ENCODE peak calls at places on chromosome 13, in eight cellular contexts. One of them, this sample, is unnamed.

GRCh38 chr13:100881291-100881864 is 206.8 kb upstream of the TMTC4 start:
- DNase-seq in NCI-H345: no peak
- DNase-seq in mesothelial cell of epicardium: no peak
- DNase-seq in stimulated activated CD8-positive, alpha-beta memory T cell treated with anti-CD3 and anti-CD28 coated beads, Interleukin-12 subunit alpha, Interleukin-12 subunit beta, amount 100 ng/mL, for 4 hours: no peak
- DNase-seq in germinal center: no peak
- DNase-seq in AG09309: no peak
- DNase-seq in psoas muscle: no peak
- DNase-seq in omental fat pad: no peak
- DNase-seq in this sample: no peak

GRCh38 chr13:64810701-64811258 is 2419.4 kb downstream of the PCDH9 start:
- DNase-seq in NCI-H345: no peak
- DNase-seq in mesothelial cell of epicardium: no peak
- DNase-seq in stimulated activated CD8-positive, alpha-beta memory T cell treated with anti-CD3 and anti-CD28 coated beads, Interleukin-12 subunit alpha, Interleukin-12 subunit beta, amount 100 ng/mL, for 4 hours: no peak
- DNase-seq in germinal center: no peak
- DNase-seq in AG09309: no peak
- DNase-seq in psoas muscle: no peak
- DNase-seq in omental fat pad: no peak
- DNase-seq in this sample: no peak

GRCh38 chr13:113815151-113816058 is 48.5 kb downstream of the GAS6 start:
- DNase-seq in NCI-H345: no peak
- DNase-seq in mesothelial cell of epicardium: no peak
- DNase-seq in stimulated activated CD8-positive, alpha-beta memory T cell treated with anti-CD3 and anti-CD28 coated beads, Interleukin-12 subunit alpha, Interleukin-12 subunit beta, amount 100 ng/mL, for 4 hours: no peak
- DNase-seq in germinal center: no peak
- DNase-seq in AG09309: no peak
- DNase-seq in psoas muscle: no peak
- DNase-seq in omental fat pad: no peak
- DNase-seq in this sample: no peak

GRCh38 chr13:46949211-46949610 is 52.4 kb upstream of the HTR2A start:
- DNase-seq in NCI-H345: no peak
- DNase-seq in mesothelial cell of epicardium: no peak
- DNase-seq in stimulated activated CD8-positive, alpha-beta memory T cell treated with anti-CD3 and anti-CD28 coated beads, Interleukin-12 subunit alpha, Interleukin-12 subunit beta, amount 100 ng/mL, for 4 hours: no peak
- DNase-seq in germinal center: no peak
- DNase-seq in AG09309: no peak
- DNase-seq in psoas muscle: no peak
- DNase-seq in omental fat pad: no peak
- DNase-seq in this sample: no peak

GRCh38 chr13:113426591-113426986 is 26.7 kb downstream of the ADPRHL1 start:
- DNase-seq in NCI-H345: no peak
- DNase-seq in mesothelial cell of epicardium: no peak
- DNase-seq in stimulated activated CD8-positive, alpha-beta memory T cell treated with anti-CD3 and anti-CD28 coated beads, Interleukin-12 subunit alpha, Interleukin-12 subunit beta, amount 100 ng/mL, for 4 hours: no peak
- DNase-seq in germinal center: no peak
- DNase-seq in AG09309: no peak
- DNase-seq in psoas muscle: no peak
- DNase-seq in omental fat pad: no peak
- DNase-seq in this sample: no peak

GRCh38 chr13:27913116-27913515 is 6.7 kb upstream of the PDX1 start:
- DNase-seq in NCI-H345: no peak
- DNase-seq in mesothelial cell of epicardium: no peak
- DNase-seq in stimulated activated CD8-positive, alpha-beta memory T cell treated with anti-CD3 and anti-CD28 coated beads, Interleukin-12 subunit alpha, Interleukin-12 subunit beta, amount 100 ng/mL, for 4 hours: no peak
- DNase-seq in germinal center: no peak
- DNase-seq in AG09309: no peak
- DNase-seq in psoas muscle: no peak
- DNase-seq in omental fat pad: no peak
- DNase-seq in this sample: no peak

GRCh38 chr13:109874921-109875454 is 88.6 kb upstream of the IRS2 start:
- DNase-seq in NCI-H345: no peak
- DNase-seq in mesothelial cell of epicardium: no peak
- DNase-seq in stimulated activated CD8-positive, alpha-beta memory T cell treated with anti-CD3 and anti-CD28 coated beads, Interleukin-12 subunit alpha, Interleukin-12 subunit beta, amount 100 ng/mL, for 4 hours: no peak
- DNase-seq in germinal center: no peak
- DNase-seq in AG09309: peak; percentile 13
- DNase-seq in psoas muscle: no peak
- DNase-seq in omental fat pad: no peak
- DNase-seq in this sample: no peak

GRCh38 chr13:55359067-55359466 is 1781.7 kb upstream of the PRR20A start:
- DNase-seq in NCI-H345: no peak
- DNase-seq in mesothelial cell of epicardium: no peak
- DNase-seq in stimulated activated CD8-positive, alpha-beta memory T cell treated with anti-CD3 and anti-CD28 coated beads, Interleukin-12 subunit alpha, Interleukin-12 subunit beta, amount 100 ng/mL, for 4 hours: no peak
- DNase-seq in germinal center: no peak
- DNase-seq in AG09309: no peak
- DNase-seq in psoas muscle: no peak
- DNase-seq in omental fat pad: no peak
- DNase-seq in this sample: no peak

GRCh38 chr13:20654156-20654555 is 49.3 kb upstream of the IL17D start:
- DNase-seq in NCI-H345: no peak
- DNase-seq in mesothelial cell of epicardium: no peak
- DNase-seq in stimulated activated CD8-positive, alpha-beta memory T cell treated with anti-CD3 and anti-CD28 coated beads, Interleukin-12 subunit alpha, Interleukin-12 subunit beta, amount 100 ng/mL, for 4 hours: no peak
- DNase-seq in germinal center: no peak
- DNase-seq in AG09309: no peak
- DNase-seq in psoas muscle: no peak
- DNase-seq in omental fat pad: no peak
- DNase-seq in this sample: no peak

GRCh38 chr13:73060251-73061160 is 1.7 kb downstream of the KLF5 start:
- DNase-seq in NCI-H345: peak; percentile 38
- DNase-seq in mesothelial cell of epicardium: no peak
- DNase-seq in stimulated activated CD8-positive, alpha-beta memory T cell treated with anti-CD3 and anti-CD28 coated beads, Interleukin-12 subunit alpha, Interleukin-12 subunit beta, amount 100 ng/mL, for 4 hours: no peak
- DNase-seq in germinal center: no peak
- DNase-seq in AG09309: peak; percentile 53
- DNase-seq in psoas muscle: peak; percentile 61
- DNase-seq in omental fat pad: no peak
- DNase-seq in this sample: peak; percentile 53

GRCh38 chr13:46489586-46490023 is 63.4 kb upstream of the LRCH1 start:
- DNase-seq in NCI-H345: no peak
- DNase-seq in mesothelial cell of epicardium: no peak
- DNase-seq in stimulated activated CD8-positive, alpha-beta memory T cell treated with anti-CD3 and anti-CD28 coated beads, Interleukin-12 subunit alpha, Interleukin-12 subunit beta, amount 100 ng/mL, for 4 hours: no peak
- DNase-seq in germinal center: no peak
- DNase-seq in AG09309: peak; percentile 85
- DNase-seq in psoas muscle: peak; percentile 56
- DNase-seq in omental fat pad: no peak
- DNase-seq in this sample: peak; percentile 8

GRCh38 chr13:68888832-68889231 is 1218.8 kb upstream of the ATXN8OS start:
- DNase-seq in NCI-H345: no peak
- DNase-seq in mesothelial cell of epicardium: no peak
- DNase-seq in stimulated activated CD8-positive, alpha-beta memory T cell treated with anti-CD3 and anti-CD28 coated beads, Interleukin-12 subunit alpha, Interleukin-12 subunit beta, amount 100 ng/mL, for 4 hours: no peak
- DNase-seq in germinal center: no peak
- DNase-seq in AG09309: no peak
- DNase-seq in psoas muscle: no peak
- DNase-seq in omental fat pad: no peak
- DNase-seq in this sample: no peak

GRCh38 chr13:43268632-43269031 is 245.2 kb downstream of the DNAJC15 start:
- DNase-seq in NCI-H345: peak; percentile 62
- DNase-seq in mesothelial cell of epicardium: no peak
- DNase-seq in stimulated activated CD8-positive, alpha-beta memory T cell treated with anti-CD3 and anti-CD28 coated beads, Interleukin-12 subunit alpha, Interleukin-12 subunit beta, amount 100 ng/mL, for 4 hours: no peak
- DNase-seq in germinal center: no peak
- DNase-seq in AG09309: no peak
- DNase-seq in psoas muscle: no peak
- DNase-seq in omental fat pad: no peak
- DNase-seq in this sample: peak; percentile 0

GRCh38 chr13:93338906-93339305 is 112.3 kb downstream of the GPC6 start:
- DNase-seq in NCI-H345: no peak
- DNase-seq in mesothelial cell of epicardium: no peak
- DNase-seq in stimulated activated CD8-positive, alpha-beta memory T cell treated with anti-CD3 and anti-CD28 coated beads, Interleukin-12 subunit alpha, Interleukin-12 subunit beta, amount 100 ng/mL, for 4 hours: no peak
- DNase-seq in germinal center: no peak
- DNase-seq in AG09309: no peak
- DNase-seq in psoas muscle: no peak
- DNase-seq in omental fat pad: no peak
- DNase-seq in this sample: no peak

GRCh38 chr13:112078216-112078615 is 11.3 kb downstream of the SOX1 start:
- DNase-seq in NCI-H345: no peak
- DNase-seq in mesothelial cell of epicardium: no peak
- DNase-seq in stimulated activated CD8-positive, alpha-beta memory T cell treated with anti-CD3 and anti-CD28 coated beads, Interleukin-12 subunit alpha, Interleukin-12 subunit beta, amount 100 ng/mL, for 4 hours: no peak
- DNase-seq in germinal center: no peak
- DNase-seq in AG09309: no peak
- DNase-seq in psoas muscle: no peak
- DNase-seq in omental fat pad: no peak
- DNase-seq in this sample: no peak

GRCh38 chr13:99506632-99507031 is 5.4 kb downstream of the TM9SF2 start:
- DNase-seq in NCI-H345: no peak
- DNase-seq in mesothelial cell of epicardium: no peak
- DNase-seq in stimulated activated CD8-positive, alpha-beta memory T cell treated with anti-CD3 and anti-CD28 coated beads, Interleukin-12 subunit alpha, Interleukin-12 subunit beta, amount 100 ng/mL, for 4 hours: no peak
- DNase-seq in germinal center: peak; percentile 56
- DNase-seq in AG09309: no peak
- DNase-seq in psoas muscle: no peak
- DNase-seq in omental fat pad: no peak
- DNase-seq in this sample: no peak

GRCh38 chr13:113291997-113292862 is 4.8 kb upstream of the LAMP1 start:
- DNase-seq in NCI-H345: peak; percentile 44
- DNase-seq in mesothelial cell of epicardium: peak; percentile 45
- DNase-seq in stimulated activated CD8-positive, alpha-beta memory T cell treated with anti-CD3 and anti-CD28 coated beads, Interleukin-12 subunit alpha, Interleukin-12 subunit beta, amount 100 ng/mL, for 4 hours: no peak
- DNase-seq in germinal center: no peak
- DNase-seq in AG09309: no peak
- DNase-seq in psoas muscle: peak; percentile 80
- DNase-seq in omental fat pad: no peak
- DNase-seq in this sample: peak; percentile 29

GRCh38 chr13:40672310-40673060 is 6.0 kb upstream of the FOXO1 start:
- DNase-seq in NCI-H345: peak; percentile 73
- DNase-seq in mesothelial cell of epicardium: no peak
- DNase-seq in stimulated activated CD8-positive, alpha-beta memory T cell treated with anti-CD3 and anti-CD28 coated beads, Interleukin-12 subunit alpha, Interleukin-12 subunit beta, amount 100 ng/mL, for 4 hours: no peak
- DNase-seq in germinal center: no peak
- DNase-seq in AG09309: no peak
- DNase-seq in psoas muscle: no peak
- DNase-seq in omental fat pad: no peak
- DNase-seq in this sample: no peak

GRCh38 chr13:50374517-50374916 is 359.3 kb downstream of the KCNRG start:
- DNase-seq in NCI-H345: no peak
- DNase-seq in mesothelial cell of epicardium: no peak
- DNase-seq in stimulated activated CD8-positive, alpha-beta memory T cell treated with anti-CD3 and anti-CD28 coated beads, Interleukin-12 subunit alpha, Interleukin-12 subunit beta, amount 100 ng/mL, for 4 hours: no peak
- DNase-seq in germinal center: no peak
- DNase-seq in AG09309: no peak
- DNase-seq in psoas muscle: no peak
- DNase-seq in omental fat pad: no peak
- DNase-seq in this sample: no peak

GRCh38 chr13:45367358-45367757 is 26.4 kb upstream of the TPT1 start:
- DNase-seq in NCI-H345: peak; percentile 11
- DNase-seq in mesothelial cell of epicardium: no peak
- DNase-seq in stimulated activated CD8-positive, alpha-beta memory T cell treated with anti-CD3 and anti-CD28 coated beads, Interleukin-12 subunit alpha, Interleukin-12 subunit beta, amount 100 ng/mL, for 4 hours: peak; percentile 75
- DNase-seq in germinal center: peak; percentile 71
- DNase-seq in AG09309: peak; percentile 60
- DNase-seq in psoas muscle: no peak
- DNase-seq in omental fat pad: peak; percentile 53
- DNase-seq in this sample: peak; percentile 90

GRCh38 chr13:109884462-109884861 is 98.1 kb upstream of the IRS2 start:
- DNase-seq in NCI-H345: no peak
- DNase-seq in mesothelial cell of epicardium: no peak
- DNase-seq in stimulated activated CD8-positive, alpha-beta memory T cell treated with anti-CD3 and anti-CD28 coated beads, Interleukin-12 subunit alpha, Interleukin-12 subunit beta, amount 100 ng/mL, for 4 hours: no peak
- DNase-seq in germinal center: no peak
- DNase-seq in AG09309: no peak
- DNase-seq in psoas muscle: no peak
- DNase-seq in omental fat pad: no peak
- DNase-seq in this sample: no peak

GRCh38 chr13:112153846-112154245 is 86.9 kb downstream of the SOX1 start:
- DNase-seq in NCI-H345: no peak
- DNase-seq in mesothelial cell of epicardium: no peak
- DNase-seq in stimulated activated CD8-positive, alpha-beta memory T cell treated with anti-CD3 and anti-CD28 coated beads, Interleukin-12 subunit alpha, Interleukin-12 subunit beta, amount 100 ng/mL, for 4 hours: no peak
- DNase-seq in germinal center: no peak
- DNase-seq in AG09309: no peak
- DNase-seq in psoas muscle: no peak
- DNase-seq in omental fat pad: no peak
- DNase-seq in this sample: no peak

GRCh38 chr13:64482373-64482772 is 2747.8 kb downstream of the PCDH9 start:
- DNase-seq in NCI-H345: no peak
- DNase-seq in mesothelial cell of epicardium: no peak
- DNase-seq in stimulated activated CD8-positive, alpha-beta memory T cell treated with anti-CD3 and anti-CD28 coated beads, Interleukin-12 subunit alpha, Interleukin-12 subunit beta, amount 100 ng/mL, for 4 hours: no peak
- DNase-seq in germinal center: no peak
- DNase-seq in AG09309: no peak
- DNase-seq in psoas muscle: no peak
- DNase-seq in omental fat pad: no peak
- DNase-seq in this sample: no peak

GRCh38 chr13:78102121-78102677 is 183.6 kb upstream of the EDNRB start:
- DNase-seq in NCI-H345: no peak
- DNase-seq in mesothelial cell of epicardium: no peak
- DNase-seq in stimulated activated CD8-positive, alpha-beta memory T cell treated with anti-CD3 and anti-CD28 coated beads, Interleukin-12 subunit alpha, Interleukin-12 subunit beta, amount 100 ng/mL, for 4 hours: no peak
- DNase-seq in germinal center: no peak
- DNase-seq in AG09309: peak; percentile 13
- DNase-seq in psoas muscle: peak; percentile 47
- DNase-seq in omental fat pad: no peak
- DNase-seq in this sample: no peak

GRCh38 chr13:28820099-28821051 is at the start of gene MTUS2:
- DNase-seq in NCI-H345: peak; percentile 49
- DNase-seq in mesothelial cell of epicardium: no peak
- DNase-seq in stimulated activated CD8-positive, alpha-beta memory T cell treated with anti-CD3 and anti-CD28 coated beads, Interleukin-12 subunit alpha, Interleukin-12 subunit beta, amount 100 ng/mL, for 4 hours: peak; percentile 17
- DNase-seq in germinal center: peak; percentile 27
- DNase-seq in AG09309: no peak
- DNase-seq in psoas muscle: no peak
- DNase-seq in omental fat pad: no peak
- DNase-seq in this sample: no peak